ENCODE peak calls at places on chromosome 18, in seven cellular contexts. W is left cardiac atrium; I is DMS79; G is HEK293T; D is fibroblast of mammary gland; S is NCI-H510A treated with DMSO at 0.1 percent for 48 hours; Y is activated CD4-positive, alpha-beta T cell treated with anti-CD3 and anti-CD28 coated beads, Interleukin-2, amount 50 U/mL, for 24 hours. J is an unnamed sample.

GRCh38 chr18:2036136-2036535 is 535.2 kb downstream of the METTL4 start:
- DNase-seq in Y (no peak), G (no peak), D (no peak), I (no peak), W (no peak), S (no peak), J (no peak)

GRCh38 chr18:24417465-24417864 is 9.0 kb upstream of the IMPACT start:
- DNase-seq in Y (no peak), W (no peak), I (no peak), D (no peak), S (no peak), G (no peak), J (no peak)

GRCh38 chr18:60082790-60083189 is 183.0 kb downstream of the PMAIP1 start:
- DNase-seq in W (no peak), D (no peak), I (no peak), Y (no peak), G (no peak), S (no peak), J (no peak)

GRCh38 chr18:79529296-79529695 is 133.6 kb downstream of the NFATC1 start:
- DNase-seq in Y (no peak), I (no peak), G (no peak), W (no peak), S (no peak), D (no peak), J (no peak)

GRCh38 chr18:31684279-31685096 is at the start of gene B4GALT6:
- DNase-seq in G (peak; percentile 86), S (peak; percentile 74), I (no peak), Y (no peak), W (peak; percentile 31), D (peak; percentile 23), J (no peak)

GRCh38 chr18:51611326-51611725 is 413.8 kb upstream of the MEX3C start:
- DNase-seq in S (no peak), W (no peak), I (no peak), Y (no peak), G (no peak), D (no peak), J (no peak)

GRCh38 chr18:6004683-6005082 is 109.4 kb upstream of the TMEM200C start:
- DNase-seq in Y (no peak), S (no peak), I (no peak), D (no peak), G (no peak), W (no peak), J (no peak)

GRCh38 chr18:58336605-58337004 is 292.3 kb downstream of the ALPK2 start:
- DNase-seq in W (no peak), G (no peak), S (no peak), Y (no peak), D (peak; percentile 54), I (no peak), J (peak; percentile 65)

GRCh38 chr18:59481436-59481835 is 122.4 kb upstream of the LMAN1 start:
- DNase-seq in G (no peak), W (no peak), S (no peak), D (peak; percentile 43), I (no peak), Y (no peak), J (peak; percentile 19)

GRCh38 chr18:36729197-36729596 is 99.6 kb downstream of the TPGS2 start:
- DNase-seq in G (no peak), D (no peak), W (no peak), S (no peak), Y (no peak), I (no peak), J (no peak)

GRCh38 chr18:49167084-49167483 is 216.3 kb upstream of the SMAD7 start:
- DNase-seq in D (no peak), I (no peak), S (no peak), W (no peak), G (no peak), Y (no peak), J (no peak)

GRCh38 chr18:60163622-60164021 is 209.0 kb downstream of the MC4R start:
- DNase-seq in W (no peak), I (no peak), S (no peak), Y (no peak), D (no peak), G (no peak), J (no peak)

GRCh38 chr18:26547302-26548143 is 830 bp downstream of the KCTD1 start:
- DNase-seq in D (peak; percentile 75), W (peak; percentile 83), Y (peak; percentile 28), I (no peak), S (no peak), G (no peak), J (peak; percentile 84)

GRCh38 chr18:21168880-21169279 is 57.3 kb upstream of the ROCK1 start:
- DNase-seq in W (no peak), I (no peak), Y (no peak), S (no peak), D (no peak), G (no peak), J (no peak)

GRCh38 chr18:35971661-35972196 is 750 bp upstream of the RMP24 start:
- DNase-seq in S (peak; percentile 97), G (peak; percentile 40), I (no peak), Y (no peak), W (no peak), D (no peak), J (no peak)

GRCh38 chr18:58091099-58091611 is 47.1 kb downstream of the NEDD4L start:
- DNase-seq in Y (no peak), D (no peak), I (no peak), G (no peak), S (peak; percentile 44), W (no peak), J (no peak)

GRCh38 chr18:23237524-23238151 is 102.4 kb downstream of the CABLES1 start:
- DNase-seq in W (peak; percentile 71), D (peak; percentile 56), G (no peak), S (no peak), I (no peak), Y (peak; percentile 24), J (peak; percentile 41)

GRCh38 chr18:70491734-70492348 is 203.0 kb downstream of the SOCS6 start:
- DNase-seq in G (peak; percentile 28), D (peak; percentile 50), W (peak; percentile 45), S (peak; percentile 83), I (no peak), Y (peak; percentile 21), J (peak; percentile 32)

GRCh38 chr18:9516437-9517064 is 41.2 kb downstream of the RALBP1 start:
- DNase-seq in I (no peak), D (peak; percentile 59), G (peak; percentile 22), W (no peak), Y (no peak), S (peak; percentile 38), J (peak; percentile 46)

GRCh38 chr18:39796413-39796812 is 2158.6 kb upstream of the PIK3C3 start:
- DNase-seq in D (no peak), I (no peak), S (no peak), G (no peak), Y (no peak), W (no peak), J (no peak)

GRCh38 chr18:74731097-74731496 is 133.4 kb downstream of the ZNF407 start:
- DNase-seq in G (no peak), Y (no peak), S (no peak), D (peak; percentile 68), I (no peak), W (no peak), J (peak; percentile 86)

GRCh38 chr18:28411806-28412205 is 234.9 kb upstream of the CDH2 start:
- DNase-seq in W (peak; percentile 44), G (no peak), S (no peak), Y (no peak), I (no peak), D (peak; percentile 1), J (no peak)

GRCh38 chr18:13438507-13439056 is 220.0 kb downstream of the LDLRAD4 start:
- DNase-seq in D (no peak), W (no peak), Y (no peak), I (no peak), G (no peak), S (no peak), J (no peak)

GRCh38 chr18:43893001-43893637 is 615.8 kb upstream of the SYT4 start:
- DNase-seq in I (no peak), G (no peak), D (peak; percentile 100), S (no peak), Y (no peak), W (no peak), J (peak; percentile 92)

GRCh38 chr18:78780719-78781600 is 198.7 kb upstream of the SALL3 start:
- DNase-seq in W (no peak), S (no peak), G (no peak), Y (no peak), D (no peak), I (no peak), J (no peak)

GRCh38 chr18:12745095-12745820 is 42.4 kb downstream of the PSMG2 start:
- DNase-seq in S (no peak), G (no peak), Y (no peak), D (peak; percentile 11), W (no peak), I (no peak), J (no peak)

GRCh38 chr18:23884712-23885375 is 129.7 kb upstream of the TTC39C start:
- DNase-seq in Y (no peak), D (no peak), I (no peak), S (peak; percentile 32), W (no peak), G (no peak), J (no peak)

GRCh38 chr18:46040747-46041104 is 31.3 kb downstream of the PSTPIP2 start:
- DNase-seq in G (no peak), Y (no peak), D (no peak), S (no peak), I (no peak), W (no peak), J (no peak)

GRCh38 chr18:32771871-32772499 is 838 bp downstream of the KLHL14 start:
- DNase-seq in D (no peak), G (peak; percentile 76), W (no peak), I (no peak), S (peak; percentile 59), Y (no peak), J (no peak)

GRCh38 chr18:7259482-7259881 is 28.6 kb downstream of the LRRC30 start:
- DNase-seq in G (no peak), I (no peak), D (no peak), W (no peak), Y (no peak), S (peak; percentile 32), J (no peak)

GRCh38 chr18:2979871-2980606 is 32.9 kb downstream of the LPIN2 start:
- DNase-seq in Y (no peak), W (no peak), S (no peak), D (peak; percentile 52), I (no peak), G (no peak), J (no peak)

GRCh38 chr18:56035546-56035945 is 447.6 kb upstream of the TCF4 start:
- DNase-seq in Y (no peak), W (no peak), I (no peak), G (no peak), S (no peak), D (peak; percentile 6), J (no peak)

GRCh38 chr18:63132819-63133200 is 186.8 kb downstream of the BCL2 start:
- DNase-seq in S (peak; percentile 83), G (no peak), D (no peak), Y (no peak), W (no peak), I (no peak), J (no peak)

GRCh38 chr18:55494899-55495298 is 93.1 kb downstream of the TCF4 start:
- DNase-seq in D (peak; percentile 47), I (no peak), G (no peak), Y (no peak), S (no peak), W (no peak), J (peak; percentile 81)

GRCh38 chr18:5388896-5389295 is 93.4 kb upstream of the ZBTB14 start:
- DNase-seq in S (no peak), Y (no peak), I (peak; percentile 46), W (no peak), G (no peak), D (no peak), J (no peak)

GRCh38 chr18:5603153-5603552 is 59.4 kb upstream of the EPB41L3 start:
- DNase-seq in D (no peak), G (no peak), W (no peak), S (no peak), I (no peak), Y (no peak), J (no peak)

J was measured in IMR-90.